ENCODE peak calls at places on chromosomes 7 and 10, in seven cellular contexts. Z is left ventricle myocardium inferior, P is lung, D is GM23248, B is uterus, S is neuronal stem cell, C is stomach. X is an unnamed sample. For H3K4me1, the result is how much of the 10 kb centered on the place peaks cover.

GRCh38 chr10:103693812-103694205 is 161.6 kb downstream of the SH3PXD2A start:
- DNase-seq in Z (no peak), P (no peak), D (no peak), B (no peak), S (no peak), C (no peak), X (no peak)

GRCh38 chr10:71457908-71458307 is 61.2 kb downstream of the CDH23 start:
- DNase-seq in Z (no peak), P (no peak), D (no peak), B (no peak), S (no peak), C (no peak), X (no peak)

GRCh38 chr7:79590571-79591274 is 137.3 kb upstream of the MAGI2 start:
- DNase-seq in Z (no peak), P (no peak), D (no peak), B (no peak), S (no peak), C (no peak), X (no peak)

GRCh38 chr10:70493660-70494234 is 15.2 kb downstream of the PALD1 start:
- DNase-seq in Z (no peak), P (no peak), D (no peak), B (no peak), S (no peak), C (peak), X (no peak)

GRCh38 chr7:126185959-126186580 is 1066.7 kb downstream of the GRM8 start:
- DNase-seq in Z (no peak), P (no peak), D (no peak), B (no peak), S (no peak), C (no peak), X (no peak)

GRCh38 chr7:1056006-1056784 is 11.8 kb downstream of the GPR146 start:
- DNase-seq in Z (peak), P (peak), D (no peak), B (no peak), S (no peak), C (no peak), X (no peak)

GRCh38 chr10:15539262-15539661 is 168.2 kb upstream of the FAM171A1 start:
- DNase-seq in Z (no peak), P (no peak), D (peak), B (no peak), S (no peak), C (no peak), X (no peak)

GRCh38 chr10:85902046-85902445 is 464.5 kb downstream of the GRID1 start:
- DNase-seq in Z (no peak), P (no peak), D (no peak), B (no peak), S (no peak), C (no peak), X (no peak)

GRCh38 chr10:12350167-12350872 is 973 bp downstream of the CAMK1D start:
- DNase-seq in Z (peak), P (peak), D (peak), B (peak), S (peak), C (no peak), X (peak)

GRCh38 chr7:98616381-98617050 is 569 bp upstream of the NPTX2 start:
- DNase-seq in Z (no peak), P (no peak), D (no peak), B (no peak), S (no peak), C (no peak), X (no peak)

GRCh38 chr7:43444711-43445578 is 138.0 kb upstream of the STK17A start:
- DNase-seq in Z (no peak), P (no peak), D (no peak), B (no peak), S (no peak), C (no peak), X (no peak)

GRCh38 chr7:100854146-100854895 is 1.8 kb downstream of the SLC12A9 start:
- DNase-seq in Z (no peak), P (no peak), D (no peak), B (no peak), S (no peak), C (no peak), X (no peak)

GRCh38 chr7:132061931-132062330 is 505.5 kb upstream of the PODXL start:
- DNase-seq in Z (no peak), P (no peak), D (peak), B (no peak), S (no peak), C (no peak), X (no peak)

GRCh38 chr7:16554518-16555236 is 28.1 kb downstream of the LRRC72 start:
- DNase-seq in Z (peak), P (no peak), D (no peak), B (no peak), S (no peak), C (no peak), X (no peak)

GRCh38 chr10:1297566-1298301 is 241.5 kb downstream of the WDR37 start:
- DNase-seq in Z (no peak), P (no peak), D (no peak), B (no peak), S (no peak), C (no peak), X (no peak)

GRCh38 chr10:42942279-42942932 is 134.5 kb upstream of the RET start:
- DNase-seq in Z (no peak), P (peak), D (no peak), B (no peak), S (no peak), C (peak), X (no peak)

GRCh38 chr10:7085913-7086589 is 324.8 kb downstream of the SFMBT2 start:
- DNase-seq in Z (no peak), P (no peak), D (peak), B (no peak), S (no peak), C (no peak), X (no peak)

GRCh38 chr10:103762166-103762565 is 93.2 kb downstream of the SH3PXD2A start:
- DNase-seq in Z (no peak), P (no peak), D (no peak), B (no peak), S (no peak), C (no peak), X (no peak)

GRCh38 chr7:18167815-18168214 is 140.2 kb upstream of the PRPS1L1 start:
- DNase-seq in Z (no peak), P (no peak), D (no peak), B (no peak), S (no peak), C (no peak), X (no peak)

GRCh38 chr7:36284470-36284869 is 105.2 kb upstream of the ANLN start:
- DNase-seq in Z (no peak), P (no peak), D (no peak), B (no peak), S (no peak), C (no peak), X (no peak)

GRCh38 chr7:2717293-2717904 is 29.4 kb downstream of the AMZ1 start:
- DNase-seq in Z (peak), P (no peak), D (no peak), B (peak), S (no peak), C (peak), X (no peak)

GRCh38 chr10:43252166-43252784 is 14.6 kb downstream of the RASGEF1A start:
- DNase-seq in Z (no peak), P (no peak), D (no peak), B (no peak), S (no peak), C (no peak), X (peak)

GRCh38 chr10:43427166-43427825 is 9.6 kb upstream of the ZNF487 start:
- DNase-seq in Z (no peak), P (no peak), D (no peak), B (no peak), S (no peak), C (no peak), X (no peak)

GRCh38 chr10:80718024-80718423 is 180.3 kb downstream of the SH2D4B start:
- DNase-seq in Z (no peak), P (no peak), D (no peak), B (no peak), S (no peak), C (no peak), X (no peak)

GRCh38 chr10:15624405-15625191 is 95.1 kb downstream of the ITGA8 start:
- DNase-seq in Z (no peak), P (no peak), D (peak), B (peak), S (no peak), C (no peak), X (no peak)

GRCh38 chr7:151993977-151994676 is 31.3 kb upstream of the GALNT11 start:
- DNase-seq in Z (no peak), P (no peak), D (peak), B (no peak), S (no peak), C (no peak), X (no peak)

GRCh38 chr7:110007316-110007910 is 1083.5 kb upstream of the LRRN3 start:
- DNase-seq in Z (no peak), P (no peak), D (no peak), B (no peak), S (no peak), C (no peak), X (no peak)

GRCh38 chr7:138864667-138865066 is 66.7 kb upstream of the ATP6V0A4 start:
- DNase-seq in Z (no peak), P (no peak), D (peak), B (no peak), S (no peak), C (no peak), X (no peak)

GRCh38 chr10:90817173-90817889 is 40.5 kb downstream of the HTR7 start:
- DNase-seq in Z (no peak), P (no peak), D (no peak), B (no peak), S (no peak), C (no peak), X (no peak)

GRCh38 chr10:129839285-129840195 is 124.5 kb downstream of the EBF3 start:
- DNase-seq in Z (no peak), P (no peak), D (no peak), B (no peak), S (no peak), C (no peak), X (no peak)

GRCh38 chr10:94578790-94579189 is 33.2 kb downstream of the HELLS start:
- DNase-seq in Z (no peak), P (no peak), D (no peak), B (no peak), S (no peak), C (no peak), X (no peak)

GRCh38 chr10:132539431-132539839 is 1.8 kb downstream of the INPP5A start:
- DNase-seq in Z (peak), P (no peak), D (peak), B (no peak), S (no peak), C (peak), X (peak)

GRCh38 chr10:102620615-102621417 is 23.5 kb upstream of the TRIM8 start:
- DNase-seq in Z (peak), P (no peak), D (no peak), B (no peak), S (no peak), C (no peak), X (peak)

GRCh38 chr10:102624094-102624493 is 20.2 kb upstream of the TRIM8 start:
- DNase-seq in Z (peak), P (no peak), D (no peak), B (no peak), S (no peak), C (no peak), X (no peak)

GRCh38 chr10:102620138-102620591 is 24.1 kb upstream of the TRIM8 start:
- DNase-seq in Z (peak), P (no peak), D (no peak), B (no peak), S (no peak), C (no peak), X (peak)

GRCh38 chr10:102619281-102619981 is 24.8 kb upstream of the TRIM8 start:
- DNase-seq in Z (no peak), P (no peak), D (no peak), B (no peak), S (no peak), C (no peak), X (peak)

GRCh38 chr10:102621418-102622325 is 22.6 kb upstream of the TRIM8 start:
- DNase-seq in Z (no peak), P (no peak), D (peak), B (no peak), S (no peak), C (no peak), X (no peak)
- H3K4me1 ChIP-seq in Z (half or more), P (under half), D (under half), B (under half), S (under half), C (half or more), X (half or more)

GRCh38 chr7:142482899-142483658 is 225.2 kb upstream of the PRSS58 start:
- DNase-seq in Z (no peak), P (no peak), D (peak), B (no peak), S (no peak), C (peak), X (peak)

GRCh38 chr7:142488234-142488633 is 230.4 kb upstream of the PRSS58 start:
- DNase-seq in Z (no peak), P (no peak), D (no peak), B (no peak), S (no peak), C (no peak), X (no peak)

GRCh38 chr7:142483659-142484317 is 225.9 kb upstream of the PRSS58 start:
- DNase-seq in Z (no peak), P (no peak), D (no peak), B (no peak), S (no peak), C (no peak), X (no peak)

GRCh38 chr7:142487124-142487523 is 229.3 kb upstream of the PRSS58 start:
- DNase-seq in Z (no peak), P (no peak), D (no peak), B (no peak), S (no peak), C (no peak), X (no peak)

DNA sequence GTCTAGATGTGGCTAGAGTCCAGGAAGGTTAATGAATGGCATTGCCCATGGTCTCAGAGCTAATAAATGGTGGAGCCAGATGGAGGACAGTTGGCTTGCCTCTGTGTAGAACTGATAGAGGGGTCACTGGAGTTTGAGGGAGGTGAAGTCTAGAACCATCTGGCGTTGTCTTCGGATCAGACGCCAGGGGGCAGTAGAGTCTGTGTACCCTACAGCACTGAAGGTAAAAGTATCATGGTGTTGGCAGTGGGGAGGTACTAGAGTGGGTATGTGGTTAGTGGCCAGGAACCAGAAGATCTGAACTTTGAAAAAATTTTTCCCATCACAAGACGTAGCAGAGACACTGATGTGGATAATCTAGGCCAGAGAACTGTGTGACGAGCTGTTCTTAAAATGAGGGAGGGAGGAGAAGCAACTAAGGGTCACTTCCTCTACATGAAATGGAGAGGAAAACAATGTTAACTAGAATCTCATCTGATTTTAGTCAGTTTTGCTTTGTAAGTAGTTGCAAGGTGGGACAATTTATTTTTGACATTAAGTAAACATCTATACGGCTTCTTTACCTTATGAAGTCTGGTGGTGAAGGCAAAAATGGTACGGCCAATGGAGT is 227.9 kb upstream of the PRSS58 start:
- DNase-seq in Z (no peak), P (no peak), D (no peak), B (no peak), S (no peak), C (no peak), X (no peak)
- H3K4me1 ChIP-seq in Z (under half), P (under half), D (under half), B (under half), S (under half), C (under half), X (under half)

GRCh38 chr10:73859441-73860049 is 14.8 kb downstream of the CAMK2G start:
- DNase-seq in Z (no peak), P (no peak), D (peak), B (no peak), S (no peak), C (no peak), X (no peak)
- H3K4me1 ChIP-seq in Z (under half), P (under half), D (under half), B (under half), S (under half), C (half or more), X (half or more)

GRCh38 chr7:50727711-50728110 is 55.0 kb downstream of the GRB10 start:
- DNase-seq in Z (no peak), P (no peak), D (no peak), B (no peak), S (no peak), C (no peak), X (no peak)
- H3K4me1 ChIP-seq in Z (half or more), P (under half), D (under half), B (under half), S (under half), C (under half), X (half or more)

DNA sequence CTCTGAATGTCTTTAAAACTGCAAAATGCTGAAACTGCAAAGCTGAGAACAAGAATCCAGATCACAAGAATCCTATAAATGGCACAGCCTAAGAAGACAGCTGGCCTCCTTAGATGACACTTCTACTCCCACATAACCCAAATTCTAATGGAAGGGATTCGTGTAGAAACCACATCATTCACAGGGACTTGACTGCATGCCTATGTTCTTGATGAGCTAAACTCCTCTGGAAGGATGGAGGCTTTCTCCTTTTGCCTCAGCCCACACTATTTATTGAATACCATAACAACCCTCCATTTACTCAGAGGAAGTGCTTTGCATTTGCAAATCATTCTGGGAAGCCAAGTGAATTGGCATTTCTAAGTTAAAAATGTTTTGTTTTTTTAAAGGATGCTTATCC is 252.5 kb upstream of the VWC2 start:
- DNase-seq in Z (no peak), P (no peak), D (no peak), B (no peak), S (no peak), C (no peak), X (no peak)
- H3K4me1 ChIP-seq in Z (under half), P (under half), D (under half), B (under half), S (under half), C (under half), X (under half)

GRCh38 chr10:110502851-110503301 is 5.2 kb downstream of the DUSP5 start:
- DNase-seq in Z (peak), P (peak), D (peak), B (peak), S (no peak), C (no peak), X (no peak)

GRCh38 chr10:110499796-110500514 is 2.2 kb downstream of the DUSP5 start:
- DNase-seq in Z (no peak), P (no peak), D (peak), B (no peak), S (no peak), C (no peak), X (no peak)

GRCh38 chr10:110502072-110502845 is 4.6 kb downstream of the DUSP5 start:
- DNase-seq in Z (no peak), P (no peak), D (no peak), B (no peak), S (no peak), C (no peak), X (no peak)

GRCh38 chr10:110500515-110500905 is 2.8 kb downstream of the DUSP5 start:
- DNase-seq in Z (no peak), P (no peak), D (peak), B (no peak), S (no peak), C (no peak), X (no peak)

DNA sequence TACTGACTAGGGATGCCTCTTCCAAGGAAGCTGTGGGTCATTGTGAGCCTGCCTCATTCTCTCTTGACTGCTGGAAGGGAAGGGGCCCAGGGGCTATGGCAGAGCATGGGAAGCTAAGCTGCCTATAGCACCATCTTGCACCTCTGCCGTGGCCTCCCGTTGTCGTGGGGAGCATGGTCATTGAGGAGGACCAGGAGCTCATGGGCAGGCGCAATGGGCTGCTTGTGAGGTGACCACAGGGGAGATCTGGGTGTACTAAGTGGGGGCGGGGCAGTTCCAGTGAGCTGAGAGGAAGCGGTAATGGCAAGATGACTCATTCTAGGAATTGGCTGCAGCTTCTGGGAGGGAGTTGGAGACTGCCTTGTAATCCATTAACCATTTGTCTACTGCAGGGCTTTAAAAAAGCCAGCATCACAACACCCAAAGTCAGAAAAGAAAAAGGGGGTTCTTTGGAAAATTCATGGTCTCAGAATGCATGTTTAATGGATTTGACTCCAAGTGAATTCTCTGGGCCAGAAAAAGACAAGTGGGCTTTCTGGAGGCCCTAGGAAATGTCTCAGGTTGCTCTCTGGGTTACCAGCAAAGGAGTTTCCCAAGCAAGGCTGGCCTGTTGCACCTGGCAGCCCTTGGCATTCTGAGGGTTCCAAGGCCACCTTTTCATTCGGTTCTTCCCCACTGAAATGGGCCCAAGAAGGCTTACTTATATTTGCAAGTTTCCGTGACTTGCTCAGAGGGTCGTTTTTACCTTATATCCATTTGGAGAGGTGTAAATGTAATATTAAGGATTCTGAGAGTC is 3.6 kb downstream of the DUSP5 start:
- DNase-seq in Z (peak), P (peak), D (peak), B (peak), S (no peak), C (peak), X (peak)
- H3K4me1 ChIP-seq in Z (half or more), P (under half), D (half or more), B (under half), S (under half), C (half or more), X (under half)